ENCODE peak calls at places on chromosomes 2 and 18, in seven cellular contexts. A is fibroblast of lung, L is brain microvascular endothelial cell, B is testis, Q is astrocyte of the spinal cord, Z is fibroblast of mammary gland, W is PC-3. C is an unnamed sample.

GRCh38 chr2:159098374-159098773 is 129.9 kb downstream of the TANC1 start:
- DNase-seq in B (no peak), W (peak; percentile 63), Q (no peak), Z (no peak), L (no peak), A (peak; percentile 56), C (no peak)

GRCh38 chr2:42091671-42092070 is 43.9 kb downstream of the PKDCC start:
- DNase-seq in Z (no peak), B (no peak), W (no peak), Q (no peak), L (no peak), A (no peak), C (no peak)

GRCh38 chr2:60926751-60927568 is 45.6 kb downstream of the REL start:
- DNase-seq in Q (no peak), A (peak; percentile 27), B (no peak), L (peak; percentile 4), Z (peak; percentile 41), W (no peak), C (peak; percentile 40)

GRCh38 chr2:20631617-20632307 is 19.1 kb downstream of the HS1BP3 start:
- DNase-seq in A (no peak), W (no peak), L (no peak), Q (no peak), Z (no peak), B (no peak), C (no peak)

GRCh38 chr18:64851796-64852195 is 702.9 kb upstream of the LINC00305 start:
- DNase-seq in Z (peak; percentile 40), Q (peak; percentile 12), B (no peak), A (peak; percentile 12), W (peak; percentile 79), L (no peak), C (no peak)

GRCh38 chr18:37845498-37845897 is 279.9 kb upstream of the CELF4 start:
- DNase-seq in Q (no peak), W (no peak), Z (no peak), B (no peak), L (no peak), A (no peak), C (no peak)

GRCh38 chr2:102636283-102636907 is 17.0 kb downstream of the SLC9A2 start:
- DNase-seq in B (no peak), A (no peak), W (peak; percentile 73), Q (no peak), L (no peak), Z (no peak), C (no peak)

GRCh38 chr2:27720004-27720551 is 51.4 kb upstream of the MRPL33 start:
- DNase-seq in A (peak; percentile 96), Z (peak; percentile 98), L (peak; percentile 92), Q (peak; percentile 94), W (peak; percentile 99), B (no peak), C (peak; percentile 96)

GRCh38 chr2:127576433-127577207 is 41.1 kb downstream of the MYO7B start:
- DNase-seq in B (peak; percentile 64), W (peak; percentile 60), A (peak; percentile 68), Q (peak; percentile 35), Z (peak; percentile 70), L (peak; percentile 67), C (peak; percentile 55)

GRCh38 chr2:173002751-173003541 is 72.7 kb upstream of the MAP3K20 start:
- DNase-seq in Z (no peak), B (no peak), W (peak; percentile 25), A (no peak), Q (no peak), L (no peak), C (no peak)

GRCh38 chr18:73983970-73984369 is 163.7 kb downstream of the FBXO15 start:
- DNase-seq in B (no peak), W (no peak), Q (no peak), L (no peak), Z (no peak), A (no peak), C (no peak)

GRCh38 chr18:42514522-42514921 is 559.5 kb downstream of the PIK3C3 start:
- DNase-seq in A (no peak), Z (peak; percentile 28), W (no peak), Q (peak; percentile 72), B (no peak), L (peak; percentile 77), C (peak; percentile 9)

GRCh38 chr2:62591491-62591890 is 85.5 kb upstream of the TMEM17 start:
- DNase-seq in L (no peak), B (no peak), Q (no peak), W (no peak), Z (no peak), A (no peak), C (no peak)

GRCh38 chr2:62597323-62597722 is 91.3 kb upstream of the TMEM17 start:
- DNase-seq in B (peak; percentile 28), Z (peak; percentile 84), Q (peak; percentile 59), W (no peak), L (no peak), A (peak; percentile 73), C (peak; percentile 41)

GRCh38 chr2:62595468-62595867 is 89.5 kb upstream of the TMEM17 start:
- DNase-seq in Q (no peak), L (no peak), W (no peak), Z (no peak), A (no peak), B (no peak), C (no peak)

GRCh38 chr2:62596061-62596658 is 90.2 kb upstream of the TMEM17 start:
- DNase-seq in B (no peak), W (peak; percentile 59), Q (peak; percentile 80), A (peak; percentile 83), Z (peak; percentile 94), L (no peak), C (peak; percentile 37)

DNA sequence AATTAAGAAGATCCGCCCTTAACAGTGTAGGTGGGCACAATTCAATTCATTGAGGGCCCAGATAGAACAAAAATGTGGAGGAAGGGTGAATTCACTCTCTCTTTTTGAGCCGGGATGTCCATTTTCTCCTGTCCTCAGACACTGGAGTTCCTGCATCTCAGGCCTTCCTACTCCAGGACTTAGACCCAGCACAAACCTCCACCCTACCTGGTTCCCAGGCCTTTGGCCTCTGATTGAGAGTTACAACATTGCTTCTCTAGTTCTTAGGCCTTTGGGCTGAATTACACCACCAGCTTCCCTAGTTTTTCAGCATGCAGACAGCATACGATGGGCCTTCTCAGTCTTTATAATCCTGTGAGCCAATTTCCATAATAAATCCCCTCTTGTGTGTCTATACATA is 87.8 kb upstream of the TMEM17 start:
- DNase-seq in W (no peak), Z (no peak), A (no peak), Q (no peak), B (no peak), L (no peak), C (no peak)
- H3K4me3 ChIP-seq in W (no peak overlapping the region), Z (no peak overlapping the region), A (no peak overlapping the region), Q (no peak overlapping the region), B (no peak overlapping the region), L (no peak overlapping the region), C (no peak overlapping the region)

GRCh38 chr2:98013407-98014042 is 17.8 kb upstream of the TMEM131 start:
- DNase-seq in B (no peak), Q (peak; percentile 48), W (no peak), A (peak; percentile 68), L (peak; percentile 88), Z (peak; percentile 85), C (no peak)
- H3K4me3 ChIP-seq in B (no peak overlapping the region), Q (no peak overlapping the region), W (no peak overlapping the region), A (peak overlapping the region; percentile 53), L (peak overlapping the region; percentile 12), Z (peak overlapping the region; percentile 20), C (no peak overlapping the region)

GRCh38 chr2:38602732-38603401 is at the start of gene HNRNPLL:
- DNase-seq in W (peak; percentile 98), Z (peak; percentile 95), A (peak; percentile 97), B (peak; percentile 97), Q (peak; percentile 99), L (peak; percentile 98), C (peak; percentile 93)
- H3K4me3 ChIP-seq in W (peak within 1 kb of the TSS; percentile 84), Z (peak within 1 kb of the TSS; percentile 76), A (peak within 1 kb of the TSS; percentile 88), B (peak within 1 kb of the TSS; percentile 92), Q (peak within 1 kb of the TSS; percentile 85), L (peak within 1 kb of the TSS; percentile 88), C (peak within 1 kb of the TSS; percentile 86)

GRCh38 chr18:12883684-12884520 is at the start of gene PTPN2:
- DNase-seq in L (peak; percentile 87), Q (peak; percentile 96), W (peak; percentile 96), Z (peak; percentile 94), B (peak; percentile 95), A (peak; percentile 96), C (peak; percentile 84)

GRCh38 chr18:12883003-12883683 is 894 bp downstream of the PTPN2 start:
- DNase-seq in Q (no peak), Z (no peak), B (no peak), A (no peak), L (no peak), W (no peak), C (no peak)

GRCh38 chr18:12886498-12887126 is 2.6 kb upstream of the PTPN2 start:
- DNase-seq in A (no peak), Z (peak; percentile 20), L (no peak), B (no peak), Q (no peak), W (peak; percentile 52), C (no peak)

GRCh38 chr18:12884521-12885323 is 685 bp upstream of the PTPN2 start:
- DNase-seq in A (peak; percentile 18), Q (peak; percentile 29), Z (no peak), L (no peak), W (no peak), B (no peak), C (no peak)

DNA sequence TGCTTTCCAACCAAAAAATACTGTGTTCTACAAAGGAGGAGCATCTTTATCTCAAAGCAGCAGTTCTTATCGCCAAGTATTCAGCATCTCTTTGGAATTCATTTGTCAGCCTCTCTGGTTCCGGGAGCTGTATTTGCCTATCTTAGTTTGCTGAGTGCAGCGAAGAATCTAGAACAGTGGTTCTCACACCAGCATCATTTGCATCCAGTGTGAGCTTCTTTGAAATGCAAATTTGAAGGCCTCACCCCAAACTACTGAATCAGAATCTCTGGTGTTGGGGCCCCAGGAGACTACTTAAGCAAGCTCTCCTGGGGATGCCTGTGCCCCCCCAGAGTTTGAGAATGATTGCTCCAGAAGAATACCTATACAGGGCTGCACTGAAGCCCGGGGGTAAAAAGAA is 1.5 kb upstream of the PTPN2 start:
- DNase-seq in A (no peak), W (no peak), B (no peak), Q (no peak), L (no peak), Z (no peak), C (no peak)
- H3K4me3 ChIP-seq in A (no peak overlapping the region), W (no peak overlapping the region), B (no peak overlapping the region), Q (no peak overlapping the region), L (no peak overlapping the region), Z (no peak overlapping the region), C (no peak overlapping the region)

DNA sequence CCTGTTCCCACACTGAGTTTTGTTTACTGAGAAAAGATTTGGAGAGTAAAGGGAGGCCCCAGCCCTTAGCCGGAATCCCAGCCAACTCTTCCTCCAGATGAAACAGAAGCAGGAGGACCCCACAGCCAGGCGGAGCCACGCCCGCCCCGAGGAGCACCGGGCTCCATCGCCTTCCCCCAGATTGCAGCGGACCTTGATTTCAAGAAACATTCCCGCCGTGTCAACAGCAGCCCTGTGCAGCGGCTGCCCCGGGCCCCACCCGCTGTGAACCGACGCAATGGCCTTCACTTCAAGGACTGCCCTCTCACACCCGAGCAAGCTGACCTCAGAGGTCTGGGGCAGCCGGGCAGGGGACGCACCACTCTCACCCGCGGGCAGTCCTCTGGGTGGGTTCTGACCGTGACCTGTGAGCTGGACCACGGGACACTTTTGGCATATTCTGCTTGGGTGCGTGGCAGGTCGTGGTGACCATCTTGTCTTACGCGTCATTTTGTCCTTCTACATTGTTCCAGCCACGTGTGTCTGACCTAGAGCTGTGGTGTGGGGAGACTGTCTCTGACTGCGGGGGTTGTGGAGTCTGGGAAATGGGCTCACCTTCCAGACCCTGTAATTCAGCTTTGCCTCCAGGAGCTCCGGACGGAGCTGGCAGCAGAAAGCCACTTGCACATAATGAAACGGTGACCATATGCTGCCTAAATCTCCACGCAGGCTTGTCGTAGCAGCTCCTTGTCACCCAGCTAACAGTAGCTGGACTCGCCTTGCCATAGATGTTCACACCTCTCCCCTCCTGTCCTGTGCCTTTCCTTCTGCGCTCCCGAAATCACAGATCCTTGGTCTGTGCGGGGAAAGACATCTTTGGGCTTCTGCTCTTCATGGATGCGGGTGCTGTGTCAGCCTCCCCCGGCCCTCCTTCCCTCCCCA is 32.0 kb upstream of the INHBB start:
- DNase-seq in B (peak; percentile 45), A (no peak), L (no peak), Z (no peak), Q (no peak), W (no peak), C (no peak)
- H3K4me3 ChIP-seq in B (peak overlapping the region; percentile 44), A (peak overlapping the region; percentile 77), L (peak overlapping the region; percentile 53), Z (peak overlapping the region; percentile 58), Q (peak overlapping the region; percentile 46), W (peak overlapping the region; percentile 64), C (peak overlapping the region; percentile 48)

C was measured in skeletal muscle cell.